ENCODE peak calls at places on chromosomes 2 and 18, in five cellular contexts. N is GM12892, H is K562, P is SK-N-SH, F is HepG2. B is an unnamed sample.

GRCh38 chr2:190205643-190206042 is 114.0 kb downstream of the HIBCH start:
- DNase-seq in F (no peak), P (no peak), H (no peak), N (no peak), B (no peak)

GRCh38 chr2:235458839-235459273 is 35.0 kb upstream of the AGAP1 start:
- DNase-seq in H (peak), P (no peak), F (peak), N (no peak), B (no peak)

GRCh38 chr18:63828120-63828519 is 52.9 kb downstream of the SERPINB7 start:
- DNase-seq in F (no peak), H (no peak), P (no peak), N (no peak), B (no peak)

GRCh38 chr2:181782630-181783029 is 102.3 kb upstream of the NEUROD1 start:
- DNase-seq in N (no peak), F (no peak), P (no peak), H (no peak), B (no peak)

GRCh38 chr2:201471732-201472395 is 20.3 kb downstream of the STRADB start:
- DNase-seq in H (no peak), F (no peak), N (no peak), P (no peak), B (no peak)

GRCh38 chr2:176140520-176141317 is 10.6 kb upstream of the HOXD4 start:
- DNase-seq in F (peak), N (peak), P (peak), H (peak), B (peak)

GRCh38 chr2:240204431-240205276 is 64.2 kb upstream of the OTOS start:
- DNase-seq in F (no peak), P (no peak), H (no peak), N (no peak), B (no peak)

GRCh38 chr2:28583899-28584553 is 88.2 kb downstream of the PLB1 start:
- DNase-seq in F (peak), P (no peak), H (peak), N (no peak), B (no peak)

GRCh38 chr2:82139979-82140611 is 1835.5 kb upstream of the LRRTM1 start:
- DNase-seq in P (no peak), F (no peak), H (no peak), N (no peak), B (no peak)

GRCh38 chr2:11344342-11344955 is at the start of gene ROCK2:
- DNase-seq in P (peak), H (peak), F (peak), N (peak), B (peak)

GRCh38 chr2:16221461-16222010 is 281.2 kb downstream of the MYCN start:
- DNase-seq in N (no peak), P (no peak), F (no peak), H (no peak), B (no peak)

GRCh38 chr2:102967451-102967850 is 205.6 kb downstream of the TMEM182 start:
- DNase-seq in H (no peak), P (peak), N (no peak), F (no peak), B (no peak)

DNA sequence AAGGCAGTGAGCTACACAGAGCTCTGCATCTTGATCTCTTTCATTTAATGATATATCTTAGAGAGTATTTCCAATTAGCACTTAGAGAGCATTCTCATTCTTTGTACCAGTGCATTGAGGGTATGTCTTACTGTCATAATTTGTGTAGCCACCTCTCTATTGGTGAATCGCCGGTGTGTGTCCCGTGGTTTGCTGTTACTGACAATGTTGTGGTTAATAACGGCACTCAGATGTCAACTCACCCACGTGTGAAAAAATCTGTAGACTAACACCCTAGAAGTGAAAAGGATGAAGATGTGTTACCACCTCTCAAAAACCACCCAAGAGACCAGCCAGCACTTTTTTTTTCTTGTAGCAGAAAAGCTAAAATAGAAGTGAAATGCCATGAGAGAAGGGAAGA is 37.1 kb downstream of the TEX51 start:
- DNase-seq in F (no peak), P (no peak), N (no peak), H (no peak), B (no peak)
- TF ChIP-seq TAF1 in F (no peak), P (no peak), N (no peak), H (no peak), B (no peak)

DNA sequence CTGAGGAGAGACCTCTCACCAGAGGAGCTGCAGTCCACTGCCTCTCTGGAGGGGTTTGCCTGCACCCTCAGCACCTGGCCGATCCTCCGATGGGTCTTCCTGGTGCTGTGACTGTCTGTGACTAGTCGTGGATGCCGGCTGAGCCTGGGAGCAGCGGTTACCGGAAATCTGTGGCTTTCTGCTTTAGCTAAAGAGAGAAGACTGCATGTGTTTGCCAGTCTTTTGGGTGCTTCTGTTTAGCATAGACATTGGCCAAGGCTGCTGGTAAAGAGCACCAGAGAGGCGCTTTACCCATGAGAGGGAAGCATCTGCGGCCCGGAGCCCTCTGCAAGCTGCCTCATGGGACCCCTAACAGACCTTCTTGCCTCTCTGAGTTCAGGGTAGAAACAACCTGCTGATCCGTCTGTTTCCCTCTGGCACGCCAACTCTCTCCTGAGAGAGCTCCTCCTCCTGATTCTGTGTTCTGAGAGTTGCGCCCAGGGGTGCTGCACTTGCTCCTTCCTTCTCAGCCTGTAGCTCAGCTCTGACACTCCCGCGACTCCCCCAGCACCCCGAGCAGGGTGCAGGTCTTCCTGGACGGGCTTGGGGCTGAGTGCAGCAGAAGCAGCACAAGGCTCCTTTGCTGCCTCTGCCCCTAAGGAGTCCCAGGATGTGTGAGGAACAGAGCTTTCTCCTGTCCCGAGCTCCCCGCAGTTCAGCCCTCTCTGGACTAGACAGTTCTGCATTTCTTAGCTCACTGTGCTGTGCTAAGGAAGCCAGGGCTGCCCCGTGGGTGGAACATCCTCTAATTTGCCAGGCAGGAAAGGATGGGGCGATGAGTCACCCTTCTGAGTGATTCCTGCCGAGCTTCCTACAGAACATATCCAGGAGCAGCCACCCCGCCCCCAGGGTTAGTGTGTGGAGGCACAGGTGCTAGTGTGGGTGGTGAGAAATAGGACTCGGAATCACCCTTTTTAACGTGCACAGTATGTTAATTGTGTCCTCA is 203.2 kb downstream of the SH3RF3 start:
- DNase-seq in P (peak), N (no peak), H (peak), F (peak), B (no peak)
- TF ChIP-seq TAF1 in P (peak), N (no peak), H (no peak), F (no peak), B (no peak)

GRCh38 chr18:46414863-46415262 is 242.2 kb downstream of the LOXHD1 start:
- DNase-seq in N (no peak), F (no peak), H (no peak), P (peak), B (no peak)
- TF ChIP-seq TAF1 in N (no peak), F (no peak), H (no peak), P (no peak), B (no peak)

DNA sequence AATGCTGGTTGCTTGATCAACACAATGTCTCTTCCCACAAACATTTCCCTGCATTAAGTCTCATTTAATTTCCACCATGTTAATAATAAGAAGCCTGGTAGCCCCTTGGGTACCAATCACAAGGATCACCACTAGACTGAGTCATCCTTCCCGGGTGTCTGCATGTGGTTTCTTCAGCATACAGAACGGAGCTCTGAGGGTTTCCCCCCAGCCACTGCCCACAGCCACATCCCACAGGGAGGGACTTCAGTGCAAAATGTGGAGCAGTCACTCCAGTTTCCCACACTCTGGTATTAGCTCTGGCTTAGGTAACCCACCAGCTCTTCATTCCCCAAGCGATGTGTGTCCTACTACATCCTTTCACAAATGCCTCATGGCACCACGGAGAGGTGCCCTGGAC is 42.7 kb upstream of the POLE4 start:
- DNase-seq in P (no peak), N (no peak), F (no peak), H (no peak), B (no peak)
- TF ChIP-seq TAF1 in P (no peak), N (no peak), F (no peak), H (no peak), B (no peak)

DNA sequence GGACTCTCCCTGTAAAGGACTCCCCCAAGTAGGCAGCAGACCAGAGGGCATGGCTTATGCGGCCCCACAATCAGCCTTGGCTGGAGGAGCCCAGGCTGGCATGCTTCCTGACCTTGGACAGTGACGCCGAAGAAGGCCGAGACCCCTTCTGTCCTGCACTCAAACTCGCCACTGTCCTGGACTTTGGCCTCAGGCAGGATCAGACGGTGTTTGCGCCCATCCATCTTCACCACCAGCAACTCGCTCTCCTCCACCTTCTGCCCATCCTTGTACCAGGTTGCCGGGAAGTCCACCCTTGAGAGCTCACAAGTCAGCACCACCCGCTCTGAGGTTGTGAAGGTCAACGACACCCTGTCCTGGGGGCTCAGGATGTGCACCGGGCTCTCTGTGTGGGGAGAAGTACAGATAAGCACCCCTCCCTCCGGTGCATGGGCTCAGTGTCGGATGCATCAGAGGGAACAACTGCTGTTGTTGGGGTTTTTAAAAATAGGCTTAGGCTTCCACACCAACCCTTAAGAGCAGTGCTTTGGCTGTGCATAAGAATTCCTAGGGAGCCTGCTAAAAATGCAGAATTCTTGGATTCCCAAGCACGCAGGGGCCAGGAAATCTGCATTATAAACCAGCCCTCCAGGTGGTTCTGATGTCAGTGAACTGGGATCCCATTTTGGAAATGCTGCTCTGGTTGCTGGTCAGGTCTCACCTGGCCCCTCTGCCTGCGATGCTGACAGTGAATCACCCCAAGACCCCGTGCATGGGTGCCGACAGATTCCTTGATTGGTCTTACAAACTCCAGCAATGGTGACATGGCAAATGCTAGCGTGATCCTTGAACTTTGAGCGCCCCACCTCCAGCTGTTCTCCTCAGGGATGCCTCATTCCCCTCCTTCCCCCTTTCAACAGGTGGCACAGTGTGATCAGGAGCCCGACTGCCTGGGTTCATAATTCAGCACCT is 5.9 kb downstream of the OBSL1 start:
- DNase-seq in F (no peak), H (no peak), N (no peak), P (peak), B (no peak)
- TF ChIP-seq TAF1 in F (no peak), H (no peak), N (no peak), P (no peak), B (no peak)

GRCh38 chr2:227188292-227188691 is 23.9 kb downstream of the COL4A3 start:
- DNase-seq in F (no peak), P (no peak), H (no peak), N (peak), B (no peak)

GRCh38 chr2:227186751-227187150 is 22.3 kb downstream of the COL4A3 start:
- DNase-seq in H (no peak), N (no peak), P (no peak), F (no peak), B (no peak)

GRCh38 chr2:227194219-227194618 is 29.8 kb downstream of the COL4A3 start:
- DNase-seq in N (no peak), H (no peak), P (no peak), F (no peak), B (no peak)

GRCh38 chr2:227192491-227192890 is 28.1 kb downstream of the COL4A3 start:
- DNase-seq in P (no peak), N (no peak), F (no peak), H (no peak), B (no peak)

GRCh38 chr2:227191367-227191766 is 26.9 kb downstream of the COL4A3 start:
- DNase-seq in N (no peak), F (peak), P (no peak), H (peak), B (no peak)
- TF ChIP-seq TAF1 in N (no peak), F (no peak), P (no peak), H (no peak), B (no peak)

GRCh38 chr2:104656496-104657310 is 197.2 kb upstream of the POU3F3 start:
- DNase-seq in N (no peak), H (no peak), F (no peak), P (no peak), B (no peak)

GRCh38 chr2:104658840-104659591 is 194.9 kb upstream of the POU3F3 start:
- DNase-seq in N (no peak), H (no peak), F (no peak), P (no peak), B (no peak)

GRCh38 chr2:104654813-104655212 is 199.1 kb upstream of the POU3F3 start:
- DNase-seq in P (peak), H (no peak), N (no peak), F (no peak), B (no peak)

GRCh38 chr2:104658149-104658839 is 195.6 kb upstream of the POU3F3 start:
- DNase-seq in N (no peak), H (no peak), P (peak), F (no peak), B (no peak)
- TF ChIP-seq TAF1 in N (no peak), H (no peak), P (no peak), F (no peak), B (no peak)

DNA sequence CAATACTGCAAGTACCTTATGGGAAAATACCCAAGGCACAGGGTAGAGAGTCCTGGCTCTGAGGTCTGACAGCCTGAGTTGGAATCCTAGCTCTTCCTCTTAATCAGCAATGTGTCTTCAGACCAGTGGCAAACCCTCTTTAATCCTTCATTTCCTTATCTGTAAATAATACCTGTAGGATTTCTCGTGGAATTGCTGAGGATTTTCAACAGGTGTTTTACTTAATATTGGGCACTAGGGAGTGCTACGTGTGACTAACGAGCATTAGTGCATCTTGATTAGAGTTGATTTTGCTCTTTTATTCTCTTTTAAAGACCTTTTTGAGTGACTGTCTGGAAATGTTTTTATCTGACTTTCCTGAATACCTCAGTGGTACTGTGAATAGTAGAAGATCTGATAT is 48.9 kb downstream of the ARHGAP28 start:
- DNase-seq in N (no peak), P (no peak), H (no peak), F (no peak), B (no peak)
- TF ChIP-seq TAF1 in N (no peak), P (no peak), H (no peak), F (no peak), B (no peak)